ENCODE peak calls at places on chromosomes 4 and X, in five cellular contexts. I, W, H, E and T are unnamed samples.

GRCh38 chr4:145734051-145734450 is 54.1 kb downstream of the C4orf51 start:
- DNase-seq in I (no peak), W (no peak), H (no peak), E (no peak), T (peak)

GRCh38 chrX:20530319-20530979 is 263.7 kb upstream of the RPS6KA3 start:
- DNase-seq in I (peak), W (peak), H (peak), E (peak), T (peak)

GRCh38 chrX:44951572-44952067 is 78.6 kb downstream of the KDM6A start:
- DNase-seq in I (no peak), W (no peak), H (no peak), E (no peak), T (no peak)

GRCh38 chr4:164215113-164215741 is 538.7 kb upstream of the SMIM31 start:
- DNase-seq in I (no peak), W (no peak), H (no peak), E (no peak), T (no peak)

GRCh38 chr4:84483738-84484137 is 15.4 kb downstream of the NKX6-1 start:
- DNase-seq in I (no peak), W (no peak), H (no peak), E (no peak), T (no peak)

GRCh38 chrX:50204364-50204899 is at the start of gene CCNB3:
- DNase-seq in I (peak), W (peak), H (peak), E (peak), T (peak)

GRCh38 chr4:68599150-68599549 is 23.0 kb upstream of the UGT2B17 start:
- DNase-seq in I (no peak), W (peak), H (no peak), E (no peak), T (no peak)

GRCh38 chrX:21966866-21967265 is 26.4 kb downstream of the SMS start:
- DNase-seq in I (no peak), W (no peak), H (no peak), E (no peak), T (no peak)

GRCh38 chr4:7101692-7102515 is 34.0 kb upstream of the GRPEL1 start:
- DNase-seq in I (peak), W (peak), H (peak), E (peak), T (peak)

GRCh38 chr4:104976258-104976657 is 170.4 kb upstream of the TET2 start:
- DNase-seq in I (no peak), W (no peak), H (no peak), E (no peak), T (no peak)

GRCh38 chrX:139025822-139026221 is 314.3 kb upstream of the FGF13 start:
- DNase-seq in I (no peak), W (no peak), H (no peak), E (no peak), T (no peak)

GRCh38 chrX:17020828-17021821 is 74.7 kb downstream of the REPS2 start:
- DNase-seq in I (no peak), W (no peak), H (no peak), E (no peak), T (no peak)

GRCh38 chr4:158821228-158822009 is 52.6 kb downstream of the FNIP2 start:
- DNase-seq in I (no peak), W (no peak), H (no peak), E (no peak), T (no peak)

GRCh38 chr4:80532674-80533333 is 197.3 kb downstream of the CFAP299 start:
- DNase-seq in I (no peak), W (no peak), H (no peak), E (no peak), T (peak)

GRCh38 chr4:102553982-102554381 is 52.8 kb downstream of the NFKB1 start:
- DNase-seq in I (no peak), W (no peak), H (no peak), E (no peak), T (no peak)

GRCh38 chr4:77146426-77147399 is 10.3 kb upstream of the CCNG2 start:
- DNase-seq in I (no peak), W (no peak), H (no peak), E (no peak), T (peak)

GRCh38 chr4:180809439-180809838 is 1433.8 kb upstream of the TENM3 start:
- DNase-seq in I (no peak), W (no peak), H (no peak), E (no peak), T (no peak)

GRCh38 chr4:21656832-21657231 is 291.7 kb downstream of the KCNIP4 start:
- DNase-seq in I (no peak), W (peak), H (peak), E (no peak), T (no peak)

GRCh38 chrX:55007633-55008032 is 7.5 kb downstream of the APEX2 start:
- DNase-seq in I (no peak), W (peak), H (no peak), E (no peak), T (no peak)
- TF ChIP-seq JUND in I (no peak), W (no peak), H (no peak), E (no peak), T (no peak)

GRCh38 chr4:26171953-26172352 is 148.9 kb upstream of the RBPJ start:
- DNase-seq in I (no peak), W (no peak), H (no peak), E (no peak), T (no peak)
- TF ChIP-seq JUND in I (no peak), W (no peak), H (no peak), E (no peak), T (no peak)

DNA sequence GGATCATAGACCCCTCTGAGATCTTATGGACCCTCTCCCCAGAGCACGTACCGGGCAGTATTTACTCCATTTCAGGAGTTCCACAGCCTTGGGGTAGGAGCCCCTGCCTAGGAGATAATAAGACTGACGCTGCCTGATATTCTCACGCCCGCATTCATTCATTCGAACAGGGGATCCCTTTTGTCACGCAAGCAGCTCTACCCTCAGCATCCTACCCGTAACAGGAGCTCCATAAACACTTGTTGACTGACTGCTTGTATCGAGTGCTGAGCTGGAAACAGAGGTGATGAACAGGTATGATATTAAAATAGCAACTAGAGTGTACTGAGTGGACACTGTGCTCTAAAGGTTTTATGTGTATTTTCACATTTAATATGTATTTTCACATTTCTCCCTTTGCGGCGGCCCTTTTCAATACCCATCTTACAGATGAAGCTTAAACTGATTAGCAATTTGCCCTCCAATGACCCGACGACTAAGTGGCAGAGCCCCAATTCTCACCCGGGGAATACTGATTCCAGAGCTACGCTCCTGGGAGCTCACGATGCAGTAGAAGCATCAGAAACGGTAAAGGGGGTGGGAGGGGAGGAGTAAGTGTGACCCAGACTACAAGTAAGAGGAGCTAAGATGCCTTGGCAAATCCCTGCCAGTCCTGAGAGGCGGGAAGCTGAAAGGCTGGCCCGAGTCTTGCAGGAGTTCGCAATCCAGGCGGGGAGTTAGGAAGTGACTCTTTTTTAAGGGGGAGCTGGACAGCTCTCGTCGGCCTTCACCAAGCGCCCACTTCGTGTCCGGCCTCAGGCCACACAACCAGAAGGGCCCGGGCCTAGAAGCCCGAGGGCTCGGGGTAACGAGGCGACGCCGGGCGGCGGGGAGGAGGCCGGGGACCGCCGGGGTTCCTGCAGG is 747 bp downstream of the RAB28 start:
- DNase-seq in I (peak), W (peak), H (peak), E (no peak), T (peak)
- TF ChIP-seq JUND in I (no peak), W (no peak), H (no peak), E (no peak), T (no peak)

DNA sequence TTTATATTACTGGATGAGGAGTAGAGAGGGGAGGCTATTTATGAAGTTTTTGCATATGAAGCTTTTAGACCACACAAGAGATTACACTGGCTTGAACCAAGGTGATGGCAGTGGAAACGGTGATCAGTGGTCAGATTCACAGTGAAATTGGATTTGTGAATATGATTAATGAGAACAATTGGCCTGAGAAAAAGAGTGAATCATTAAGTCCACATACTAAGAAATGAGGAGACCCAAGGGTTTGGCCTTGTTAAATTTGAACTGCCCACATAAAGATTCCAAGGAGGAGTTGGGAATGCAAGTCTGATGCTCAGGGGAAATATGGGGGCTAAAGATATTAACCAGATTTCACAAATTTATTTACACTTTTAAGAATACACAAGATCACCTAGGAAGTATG is 155.3 kb upstream of the ADGRL3 start:
- DNase-seq in I (no peak), W (no peak), H (no peak), E (no peak), T (no peak)
- TF ChIP-seq JUND in I (no peak), W (no peak), H (no peak), E (no peak), T (no peak)

GRCh38 chrX:101237041-101237440 is 17.5 kb downstream of the DRP2 start:
- DNase-seq in I (no peak), W (no peak), H (no peak), E (no peak), T (no peak)

GRCh38 chrX:101229155-101229554 is 9.6 kb downstream of the DRP2 start:
- DNase-seq in I (no peak), W (no peak), H (no peak), E (no peak), T (no peak)

GRCh38 chrX:101231080-101231479 is 11.5 kb downstream of the DRP2 start:
- DNase-seq in I (no peak), W (no peak), H (no peak), E (no peak), T (no peak)

GRCh38 chrX:101230636-101231035 is 11.1 kb downstream of the DRP2 start:
- DNase-seq in I (no peak), W (no peak), H (no peak), E (no peak), T (no peak)

DNA sequence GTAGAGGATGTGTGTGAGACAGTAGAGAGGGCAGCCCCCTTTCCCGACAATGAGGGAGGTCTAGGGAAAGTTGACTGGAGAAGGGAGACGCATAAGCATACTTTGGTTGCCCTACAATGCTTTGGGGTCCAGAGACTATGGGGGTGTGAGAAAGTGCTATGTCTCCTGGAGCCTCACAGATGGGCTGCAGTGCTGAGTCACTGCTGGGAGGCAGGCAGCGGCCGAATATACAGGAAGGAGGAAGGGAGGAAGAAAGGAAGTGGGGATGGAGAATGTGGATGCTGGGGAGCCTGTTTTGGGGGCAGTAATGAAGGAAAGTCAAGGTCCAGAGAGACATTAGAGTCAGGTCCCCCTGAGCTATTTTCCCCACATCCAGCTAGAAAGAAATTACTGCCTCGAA is 12.7 kb downstream of the DRP2 start:
- DNase-seq in I (no peak), W (no peak), H (no peak), E (no peak), T (no peak)
- TF ChIP-seq JUND in I (no peak), W (no peak), H (no peak), E (no peak), T (no peak)

GRCh38 chr4:74789518-74789917 is 4.8 kb downstream of the BTC start:
- DNase-seq in I (no peak), W (no peak), H (no peak), E (no peak), T (no peak)
- TF ChIP-seq JUND in I (no peak), W (no peak), H (no peak), E (no peak), T (no peak)

DNA sequence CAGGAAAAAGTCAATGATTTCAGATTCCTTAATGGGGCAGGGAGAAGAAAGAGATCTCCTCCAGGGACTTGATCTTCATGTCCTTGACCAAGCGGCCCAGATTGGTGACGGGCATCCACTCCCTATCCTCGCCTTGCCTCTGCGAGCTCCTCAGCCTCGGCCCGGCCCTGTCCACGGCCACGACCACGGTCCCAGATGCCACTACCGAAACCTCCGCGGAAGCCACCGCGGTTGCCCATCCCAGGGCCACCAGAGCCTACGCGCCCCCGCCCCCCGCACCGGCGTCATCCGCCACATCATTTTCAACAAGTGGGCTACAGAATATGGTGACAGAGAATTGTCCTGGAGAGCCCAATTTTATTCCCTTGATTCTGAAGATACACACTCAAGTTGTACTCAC is 751.2 kb upstream of the PABPC4L start:
- DNase-seq in I (no peak), W (no peak), H (no peak), E (no peak), T (no peak)
- TF ChIP-seq JUND in I (no peak), W (no peak), H (no peak), E (no peak), T (no peak)